ENCODE peak calls at places on chromosomes 3 and 15, in seven cellular contexts. One of them, this sample, is unnamed.

GRCh38 chr15:77139312-77139711 is 68.4 kb upstream of the TSPAN3 start:
- DNase-seq in HepG2: no peak
- DNase-seq in K562: no peak
- DNase-seq in H1: no peak
- DNase-seq in GM12878: no peak
- DNase-seq in GM12892: no peak
- DNase-seq in SK-N-SH: no peak
- DNase-seq in this sample: no peak

GRCh38 chr3:178036745-178037144 is 499.5 kb upstream of the KCNMB2 start:
- DNase-seq in HepG2: no peak
- DNase-seq in K562: no peak
- DNase-seq in H1: no peak
- DNase-seq in GM12878: no peak
- DNase-seq in GM12892: no peak
- DNase-seq in SK-N-SH: no peak
- DNase-seq in this sample: no peak

GRCh38 chr3:29950232-29950631 is 656.2 kb upstream of the TGFBR2 start:
- DNase-seq in HepG2: no peak
- DNase-seq in K562: no peak
- DNase-seq in H1: no peak
- DNase-seq in GM12878: no peak
- DNase-seq in GM12892: no peak
- DNase-seq in SK-N-SH: no peak
- DNase-seq in this sample: no peak

GRCh38 chr3:188214442-188214841 is 60.5 kb downstream of the LPP start:
- DNase-seq in HepG2: peak; percentile 34
- DNase-seq in K562: no peak
- DNase-seq in H1: no peak
- DNase-seq in GM12878: no peak
- DNase-seq in GM12892: no peak
- DNase-seq in SK-N-SH: no peak
- DNase-seq in this sample: no peak

GRCh38 chr15:66912441-66912840 is 153.0 kb upstream of the SMAD3 start:
- DNase-seq in HepG2: no peak
- DNase-seq in K562: no peak
- DNase-seq in H1: no peak
- DNase-seq in GM12878: no peak
- DNase-seq in GM12892: no peak
- DNase-seq in SK-N-SH: no peak
- DNase-seq in this sample: no peak

GRCh38 chr3:16240229-16241023 is 24.3 kb downstream of the DPH3 start:
- DNase-seq in HepG2: no peak
- DNase-seq in K562: no peak
- DNase-seq in H1: no peak
- DNase-seq in GM12878: no peak
- DNase-seq in GM12892: no peak
- DNase-seq in SK-N-SH: no peak
- DNase-seq in this sample: no peak

GRCh38 chr3:58998476-58999117 is 51.2 kb downstream of the CFAP20DC start:
- DNase-seq in HepG2: no peak
- DNase-seq in K562: peak; percentile 74
- DNase-seq in H1: no peak
- DNase-seq in GM12878: no peak
- DNase-seq in GM12892: no peak
- DNase-seq in SK-N-SH: peak; percentile 3
- DNase-seq in this sample: no peak

GRCh38 chr15:81886586-81886985 is 159.2 kb downstream of the MEX3B start:
- DNase-seq in HepG2: no peak
- DNase-seq in K562: no peak
- DNase-seq in H1: no peak
- DNase-seq in GM12878: no peak
- DNase-seq in GM12892: no peak
- DNase-seq in SK-N-SH: no peak
- DNase-seq in this sample: no peak

GRCh38 chr15:64877435-64877834 is 34.3 kb upstream of the ANKDD1A start:
- DNase-seq in HepG2: no peak
- DNase-seq in K562: no peak
- DNase-seq in H1: no peak
- DNase-seq in GM12878: no peak
- DNase-seq in GM12892: no peak
- DNase-seq in SK-N-SH: no peak
- DNase-seq in this sample: no peak

GRCh38 chr3:100297784-100298183 is 36.8 kb upstream of the NIT2 start:
- DNase-seq in HepG2: no peak
- DNase-seq in K562: no peak
- DNase-seq in H1: no peak
- DNase-seq in GM12878: no peak
- DNase-seq in GM12892: no peak
- DNase-seq in SK-N-SH: no peak
- DNase-seq in this sample: no peak

GRCh38 chr3:186257866-186258265 is 104.2 kb downstream of the DGKG start:
- DNase-seq in HepG2: no peak
- DNase-seq in K562: no peak
- DNase-seq in H1: no peak
- DNase-seq in GM12878: no peak
- DNase-seq in GM12892: no peak
- DNase-seq in SK-N-SH: no peak
- DNase-seq in this sample: no peak

GRCh38 chr3:122930371-122930997 is 97.1 kb downstream of the SEMA5B start:
- DNase-seq in HepG2: peak; percentile 39
- DNase-seq in K562: no peak
- DNase-seq in H1: no peak
- DNase-seq in GM12878: no peak
- DNase-seq in GM12892: no peak
- DNase-seq in SK-N-SH: no peak
- DNase-seq in this sample: no peak

GRCh38 chr3:197366301-197367044 is 68.1 kb upstream of the DLG1 start:
- DNase-seq in HepG2: no peak
- DNase-seq in K562: no peak
- DNase-seq in H1: no peak
- DNase-seq in GM12878: no peak
- DNase-seq in GM12892: no peak
- DNase-seq in SK-N-SH: peak; percentile 1
- DNase-seq in this sample: no peak

GRCh38 chr3:129365779-129366178 is 62.7 kb downstream of the EFCAB12 start:
- DNase-seq in HepG2: no peak
- DNase-seq in K562: no peak
- DNase-seq in H1: no peak
- DNase-seq in GM12878: no peak
- DNase-seq in GM12892: no peak
- DNase-seq in SK-N-SH: no peak
- DNase-seq in this sample: no peak

GRCh38 chr3:98733778-98734281 is 29.3 kb upstream of the ST3GAL6 start:
- DNase-seq in HepG2: peak; percentile 71
- DNase-seq in K562: no peak
- DNase-seq in H1: no peak
- DNase-seq in GM12878: peak; percentile 33
- DNase-seq in GM12892: no peak
- DNase-seq in SK-N-SH: peak; percentile 38
- DNase-seq in this sample: no peak

GRCh38 chr3:98735296-98735695 is 27.8 kb upstream of the ST3GAL6 start:
- DNase-seq in HepG2: no peak
- DNase-seq in K562: no peak
- DNase-seq in H1: no peak
- DNase-seq in GM12878: no peak
- DNase-seq in GM12892: no peak
- DNase-seq in SK-N-SH: no peak
- DNase-seq in this sample: no peak

GRCh38 chr3:98734311-98734710 is 28.8 kb upstream of the ST3GAL6 start:
- DNase-seq in HepG2: no peak
- DNase-seq in K562: no peak
- DNase-seq in H1: no peak
- DNase-seq in GM12878: no peak
- DNase-seq in GM12892: no peak
- DNase-seq in SK-N-SH: no peak
- DNase-seq in this sample: no peak

GRCh38 chr3:98735761-98736269 is 27.3 kb upstream of the ST3GAL6 start:
- DNase-seq in HepG2: no peak
- DNase-seq in K562: no peak
- DNase-seq in H1: no peak
- DNase-seq in GM12878: no peak
- DNase-seq in GM12892: no peak
- DNase-seq in SK-N-SH: no peak
- DNase-seq in this sample: no peak

GRCh38 chr3:98734737-98735136 is 28.4 kb upstream of the ST3GAL6 start:
- DNase-seq in HepG2: no peak
- DNase-seq in K562: no peak
- DNase-seq in H1: no peak
- DNase-seq in GM12878: no peak
- DNase-seq in GM12892: no peak
- DNase-seq in SK-N-SH: peak; percentile 72
- DNase-seq in this sample: no peak
- TF ChIP-seq TAF1 in HepG2: no peak
- TF ChIP-seq TAF1 in K562: no peak
- TF ChIP-seq TAF1 in H1: no peak
- TF ChIP-seq TAF1 in GM12878: no peak
- TF ChIP-seq TAF1 in GM12892: no peak
- TF ChIP-seq TAF1 in SK-N-SH: no peak
- TF ChIP-seq TAF1 in this sample: no peak

DNA sequence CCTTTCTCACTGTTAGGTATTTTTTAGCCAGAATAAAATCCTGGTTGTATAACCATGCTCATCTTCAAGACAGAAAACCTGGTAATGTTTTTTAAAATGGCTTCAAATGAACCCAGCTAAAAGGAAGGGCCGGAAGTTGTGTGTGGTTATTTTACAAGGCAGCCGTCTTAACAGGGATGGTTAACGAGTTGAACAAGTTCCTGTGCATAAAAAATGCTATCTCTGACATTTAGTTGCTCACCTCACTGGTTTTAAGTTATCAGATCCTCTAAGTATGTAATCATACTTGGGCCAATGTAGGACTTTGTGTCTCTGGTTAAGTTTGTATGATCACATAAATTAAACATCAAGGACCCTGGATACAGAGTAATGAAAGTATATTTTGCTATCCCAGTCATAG is 2.1 kb downstream of the ATP11B start:
- DNase-seq in HepG2: no peak
- DNase-seq in K562: peak; percentile 20
- DNase-seq in H1: no peak
- DNase-seq in GM12878: no peak
- DNase-seq in GM12892: peak; percentile 14
- DNase-seq in SK-N-SH: no peak
- DNase-seq in this sample: peak; percentile 12
- TF ChIP-seq POLR2AphosphoS5 in HepG2: no peak
- TF ChIP-seq POLR2AphosphoS5 in K562: no peak
- TF ChIP-seq POLR2AphosphoS5 in H1: no peak
- TF ChIP-seq POLR2AphosphoS5 in GM12878: no peak
- TF ChIP-seq POLR2AphosphoS5 in GM12892: no peak
- TF ChIP-seq POLR2AphosphoS5 in SK-N-SH: no peak
- TF ChIP-seq POLR2AphosphoS5 in this sample: no peak

DNA sequence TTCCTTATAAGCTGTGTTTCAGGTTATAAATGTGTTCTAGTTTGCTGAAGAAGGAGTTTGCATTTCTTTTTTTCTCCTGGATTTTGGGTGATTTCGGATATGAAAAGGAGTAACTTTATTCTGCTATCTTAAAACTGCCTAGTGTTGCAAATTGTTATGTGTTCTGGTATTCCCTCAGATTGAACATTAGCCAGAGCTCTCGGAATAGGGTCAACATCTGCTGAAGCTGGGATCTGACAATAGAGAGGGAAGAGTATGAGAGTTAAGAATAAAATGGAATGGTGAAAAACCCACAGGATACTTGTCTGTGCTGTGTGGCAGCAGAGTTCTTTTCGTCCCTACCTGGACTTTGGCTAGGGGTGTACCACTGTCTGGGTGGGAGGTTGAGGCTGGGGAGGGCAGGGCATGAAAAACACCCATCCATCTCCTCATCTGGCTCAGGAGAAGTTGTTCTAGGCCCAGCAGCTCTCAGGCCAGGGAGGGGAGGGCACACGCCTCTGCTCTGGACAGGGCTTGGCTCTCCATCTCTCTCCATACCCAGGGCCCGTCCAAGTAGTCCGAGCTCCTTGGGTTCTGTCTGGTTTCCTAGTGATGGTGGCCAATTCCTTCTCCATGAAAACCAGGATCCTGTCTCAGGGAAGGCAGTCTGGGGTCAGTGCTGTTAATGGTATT is 13.2 kb downstream of the SPSB4 start:
- DNase-seq in HepG2: no peak
- DNase-seq in K562: no peak
- DNase-seq in H1: no peak
- DNase-seq in GM12878: no peak
- DNase-seq in GM12892: no peak
- DNase-seq in SK-N-SH: no peak
- DNase-seq in this sample: no peak
- TF ChIP-seq TAF1 in HepG2: no peak
- TF ChIP-seq TAF1 in K562: no peak
- TF ChIP-seq TAF1 in H1: no peak
- TF ChIP-seq TAF1 in GM12878: no peak
- TF ChIP-seq TAF1 in GM12892: no peak
- TF ChIP-seq TAF1 in SK-N-SH: no peak
- TF ChIP-seq TAF1 in this sample: no peak

GRCh38 chr15:48486228-48486627 is 155.0 kb downstream of the DUT start:
- DNase-seq in HepG2: no peak
- DNase-seq in K562: no peak
- DNase-seq in H1: no peak
- DNase-seq in GM12878: peak; percentile 20
- DNase-seq in GM12892: no peak
- DNase-seq in SK-N-SH: no peak
- DNase-seq in this sample: no peak
- TF ChIP-seq POLR2AphosphoS5 in HepG2: no peak
- TF ChIP-seq POLR2AphosphoS5 in K562: no peak
- TF ChIP-seq POLR2AphosphoS5 in H1: no peak
- TF ChIP-seq POLR2AphosphoS5 in GM12878: no peak
- TF ChIP-seq POLR2AphosphoS5 in GM12892: no peak
- TF ChIP-seq POLR2AphosphoS5 in SK-N-SH: no peak
- TF ChIP-seq POLR2AphosphoS5 in this sample: no peak

GRCh38 chr3:127328391-127328790 is 40.5 kb upstream of the PRR20G start:
- DNase-seq in HepG2: no peak
- DNase-seq in K562: no peak
- DNase-seq in H1: no peak
- DNase-seq in GM12878: no peak
- DNase-seq in GM12892: no peak
- DNase-seq in SK-N-SH: no peak
- DNase-seq in this sample: no peak
- TF ChIP-seq TAF1 in HepG2: no peak
- TF ChIP-seq TAF1 in K562: no peak
- TF ChIP-seq TAF1 in H1: no peak
- TF ChIP-seq TAF1 in GM12878: no peak
- TF ChIP-seq TAF1 in GM12892: no peak
- TF ChIP-seq TAF1 in SK-N-SH: no peak
- TF ChIP-seq TAF1 in this sample: no peak

GRCh38 chr3:115692887-115693524 is 69.7 kb downstream of the GAP43 start:
- DNase-seq in HepG2: peak; percentile 67
- DNase-seq in K562: peak; percentile 41
- DNase-seq in H1: peak; percentile 41
- DNase-seq in GM12878: peak; percentile 32
- DNase-seq in GM12892: peak; percentile 6
- DNase-seq in SK-N-SH: peak; percentile 74
- DNase-seq in this sample: peak; percentile 20
- TF ChIP-seq POLR2AphosphoS5 in HepG2: no peak
- TF ChIP-seq POLR2AphosphoS5 in K562: no peak
- TF ChIP-seq POLR2AphosphoS5 in H1: no peak
- TF ChIP-seq POLR2AphosphoS5 in GM12878: no peak
- TF ChIP-seq POLR2AphosphoS5 in GM12892: no peak
- TF ChIP-seq POLR2AphosphoS5 in SK-N-SH: no peak
- TF ChIP-seq POLR2AphosphoS5 in this sample: no peak